ENCODE peak calls at places on chromosome 21, in six cellular contexts. One of them, this sample, is unnamed.
A peak's percentile ranks its signal among the peaks of the same experiment; 100 is the strongest.

GRCh38 chr21:34336756-34337391 is 26.9 kb upstream of the KCNE2 start:
- DNase-seq in activated CD8-positive, alpha-beta memory T cell treated with anti-CD3 and anti-CD28 coated beads, Interleukin-2, amount 50 U/mL, for 4 hours: no peak
- DNase-seq in brain microvascular endothelial cell: peak; percentile 56
- DNase-seq in SJSA1: peak; percentile 87
- DNase-seq in fibroblast of the conjunctiva: peak; percentile 58
- DNase-seq in stimulated activated CD4-positive, alpha-beta T cell treated with anti-CD3 and anti-CD28 coated beads, Interleukin-15, amount 100 ng/mL, for 1 hour: no peak
- DNase-seq in this sample: no peak

GRCh38 chr21:31340499-31340898 is 3.6 kb downstream of the TIAM1 start:
- DNase-seq in activated CD8-positive, alpha-beta memory T cell treated with anti-CD3 and anti-CD28 coated beads, Interleukin-2, amount 50 U/mL, for 4 hours: no peak
- DNase-seq in brain microvascular endothelial cell: no peak
- DNase-seq in SJSA1: no peak
- DNase-seq in fibroblast of the conjunctiva: no peak
- DNase-seq in stimulated activated CD4-positive, alpha-beta T cell treated with anti-CD3 and anti-CD28 coated beads, Interleukin-15, amount 100 ng/mL, for 1 hour: no peak
- DNase-seq in this sample: no peak

GRCh38 chr21:46214478-46215340 is 13.9 kb downstream of the LSS start:
- DNase-seq in activated CD8-positive, alpha-beta memory T cell treated with anti-CD3 and anti-CD28 coated beads, Interleukin-2, amount 50 U/mL, for 4 hours: no peak
- DNase-seq in brain microvascular endothelial cell: no peak
- DNase-seq in SJSA1: no peak
- DNase-seq in fibroblast of the conjunctiva: no peak
- DNase-seq in stimulated activated CD4-positive, alpha-beta T cell treated with anti-CD3 and anti-CD28 coated beads, Interleukin-15, amount 100 ng/mL, for 1 hour: no peak
- DNase-seq in this sample: no peak

GRCh38 chr21:25426580-25426979 is 180.7 kb downstream of the MRPL39 start:
- DNase-seq in activated CD8-positive, alpha-beta memory T cell treated with anti-CD3 and anti-CD28 coated beads, Interleukin-2, amount 50 U/mL, for 4 hours: no peak
- DNase-seq in brain microvascular endothelial cell: no peak
- DNase-seq in SJSA1: no peak
- DNase-seq in fibroblast of the conjunctiva: no peak
- DNase-seq in stimulated activated CD4-positive, alpha-beta T cell treated with anti-CD3 and anti-CD28 coated beads, Interleukin-15, amount 100 ng/mL, for 1 hour: no peak
- DNase-seq in this sample: no peak

GRCh38 chr21:42232176-42232825 is 13.4 kb downstream of the ABCG1 start:
- DNase-seq in activated CD8-positive, alpha-beta memory T cell treated with anti-CD3 and anti-CD28 coated beads, Interleukin-2, amount 50 U/mL, for 4 hours: no peak
- DNase-seq in brain microvascular endothelial cell: no peak
- DNase-seq in SJSA1: no peak
- DNase-seq in fibroblast of the conjunctiva: no peak
- DNase-seq in stimulated activated CD4-positive, alpha-beta T cell treated with anti-CD3 and anti-CD28 coated beads, Interleukin-15, amount 100 ng/mL, for 1 hour: no peak
- DNase-seq in this sample: no peak

GRCh38 chr21:38343691-38344090 is 86.9 kb downstream of the KCNJ15 start:
- DNase-seq in activated CD8-positive, alpha-beta memory T cell treated with anti-CD3 and anti-CD28 coated beads, Interleukin-2, amount 50 U/mL, for 4 hours: no peak
- DNase-seq in brain microvascular endothelial cell: peak; percentile 73
- DNase-seq in SJSA1: no peak
- DNase-seq in fibroblast of the conjunctiva: no peak
- DNase-seq in stimulated activated CD4-positive, alpha-beta T cell treated with anti-CD3 and anti-CD28 coated beads, Interleukin-15, amount 100 ng/mL, for 1 hour: no peak
- DNase-seq in this sample: no peak

GRCh38 chr21:37886726-37887309 is 29.4 kb downstream of the KCNJ6 start:
- DNase-seq in activated CD8-positive, alpha-beta memory T cell treated with anti-CD3 and anti-CD28 coated beads, Interleukin-2, amount 50 U/mL, for 4 hours: no peak
- DNase-seq in brain microvascular endothelial cell: no peak
- DNase-seq in SJSA1: no peak
- DNase-seq in fibroblast of the conjunctiva: no peak
- DNase-seq in stimulated activated CD4-positive, alpha-beta T cell treated with anti-CD3 and anti-CD28 coated beads, Interleukin-15, amount 100 ng/mL, for 1 hour: no peak
- DNase-seq in this sample: no peak

GRCh38 chr21:38911523-38912354 is 106.0 kb downstream of the ETS2 start:
- DNase-seq in activated CD8-positive, alpha-beta memory T cell treated with anti-CD3 and anti-CD28 coated beads, Interleukin-2, amount 50 U/mL, for 4 hours: no peak
- DNase-seq in brain microvascular endothelial cell: no peak
- DNase-seq in SJSA1: no peak
- DNase-seq in fibroblast of the conjunctiva: no peak
- DNase-seq in stimulated activated CD4-positive, alpha-beta T cell treated with anti-CD3 and anti-CD28 coated beads, Interleukin-15, amount 100 ng/mL, for 1 hour: no peak
- DNase-seq in this sample: no peak

GRCh38 chr21:34651032-34651431 is 17.8 kb upstream of the CLIC6 start:
- DNase-seq in activated CD8-positive, alpha-beta memory T cell treated with anti-CD3 and anti-CD28 coated beads, Interleukin-2, amount 50 U/mL, for 4 hours: no peak
- DNase-seq in brain microvascular endothelial cell: no peak
- DNase-seq in SJSA1: no peak
- DNase-seq in fibroblast of the conjunctiva: no peak
- DNase-seq in stimulated activated CD4-positive, alpha-beta T cell treated with anti-CD3 and anti-CD28 coated beads, Interleukin-15, amount 100 ng/mL, for 1 hour: no peak
- DNase-seq in this sample: no peak

GRCh38 chr21:43305811-43306311 is 121.1 kb downstream of the SIK1 start:
- DNase-seq in activated CD8-positive, alpha-beta memory T cell treated with anti-CD3 and anti-CD28 coated beads, Interleukin-2, amount 50 U/mL, for 4 hours: no peak
- DNase-seq in brain microvascular endothelial cell: no peak
- DNase-seq in SJSA1: no peak
- DNase-seq in fibroblast of the conjunctiva: no peak
- DNase-seq in stimulated activated CD4-positive, alpha-beta T cell treated with anti-CD3 and anti-CD28 coated beads, Interleukin-15, amount 100 ng/mL, for 1 hour: no peak
- DNase-seq in this sample: no peak

GRCh38 chr21:32364387-32364786 is 28.4 kb downstream of the URB1 start:
- DNase-seq in activated CD8-positive, alpha-beta memory T cell treated with anti-CD3 and anti-CD28 coated beads, Interleukin-2, amount 50 U/mL, for 4 hours: no peak
- DNase-seq in brain microvascular endothelial cell: no peak
- DNase-seq in SJSA1: no peak
- DNase-seq in fibroblast of the conjunctiva: no peak
- DNase-seq in stimulated activated CD4-positive, alpha-beta T cell treated with anti-CD3 and anti-CD28 coated beads, Interleukin-15, amount 100 ng/mL, for 1 hour: no peak
- DNase-seq in this sample: no peak

GRCh38 chr21:35401476-35401875 is 352.4 kb upstream of the RUNX1 start:
- DNase-seq in activated CD8-positive, alpha-beta memory T cell treated with anti-CD3 and anti-CD28 coated beads, Interleukin-2, amount 50 U/mL, for 4 hours: no peak
- DNase-seq in brain microvascular endothelial cell: peak; percentile 27
- DNase-seq in SJSA1: no peak
- DNase-seq in fibroblast of the conjunctiva: no peak
- DNase-seq in stimulated activated CD4-positive, alpha-beta T cell treated with anti-CD3 and anti-CD28 coated beads, Interleukin-15, amount 100 ng/mL, for 1 hour: no peak
- DNase-seq in this sample: no peak

GRCh38 chr21:42807938-42808613 is 71.3 kb downstream of the WDR4 start:
- DNase-seq in activated CD8-positive, alpha-beta memory T cell treated with anti-CD3 and anti-CD28 coated beads, Interleukin-2, amount 50 U/mL, for 4 hours: no peak
- DNase-seq in brain microvascular endothelial cell: no peak
- DNase-seq in SJSA1: no peak
- DNase-seq in fibroblast of the conjunctiva: no peak
- DNase-seq in stimulated activated CD4-positive, alpha-beta T cell treated with anti-CD3 and anti-CD28 coated beads, Interleukin-15, amount 100 ng/mL, for 1 hour: no peak
- DNase-seq in this sample: no peak

GRCh38 chr21:33155457-33155856 is 74.3 kb upstream of the IFNAR2 start:
- DNase-seq in activated CD8-positive, alpha-beta memory T cell treated with anti-CD3 and anti-CD28 coated beads, Interleukin-2, amount 50 U/mL, for 4 hours: no peak
- DNase-seq in brain microvascular endothelial cell: no peak
- DNase-seq in SJSA1: no peak
- DNase-seq in fibroblast of the conjunctiva: no peak
- DNase-seq in stimulated activated CD4-positive, alpha-beta T cell treated with anti-CD3 and anti-CD28 coated beads, Interleukin-15, amount 100 ng/mL, for 1 hour: no peak
- DNase-seq in this sample: no peak

GRCh38 chr21:38987551-38988210 is 182.0 kb downstream of the ETS2 start:
- DNase-seq in activated CD8-positive, alpha-beta memory T cell treated with anti-CD3 and anti-CD28 coated beads, Interleukin-2, amount 50 U/mL, for 4 hours: no peak
- DNase-seq in brain microvascular endothelial cell: no peak
- DNase-seq in SJSA1: no peak
- DNase-seq in fibroblast of the conjunctiva: no peak
- DNase-seq in stimulated activated CD4-positive, alpha-beta T cell treated with anti-CD3 and anti-CD28 coated beads, Interleukin-15, amount 100 ng/mL, for 1 hour: no peak
- DNase-seq in this sample: no peak

GRCh38 chr21:44966135-44967081 is 26.6 kb downstream of the SLX9 start:
- DNase-seq in activated CD8-positive, alpha-beta memory T cell treated with anti-CD3 and anti-CD28 coated beads, Interleukin-2, amount 50 U/mL, for 4 hours: no peak
- DNase-seq in brain microvascular endothelial cell: no peak
- DNase-seq in SJSA1: no peak
- DNase-seq in fibroblast of the conjunctiva: no peak
- DNase-seq in stimulated activated CD4-positive, alpha-beta T cell treated with anti-CD3 and anti-CD28 coated beads, Interleukin-15, amount 100 ng/mL, for 1 hour: no peak
- DNase-seq in this sample: no peak

GRCh38 chr21:33985117-33986050 is 69.8 kb upstream of the ATP5PO start:
- DNase-seq in activated CD8-positive, alpha-beta memory T cell treated with anti-CD3 and anti-CD28 coated beads, Interleukin-2, amount 50 U/mL, for 4 hours: no peak
- DNase-seq in brain microvascular endothelial cell: no peak
- DNase-seq in SJSA1: no peak
- DNase-seq in fibroblast of the conjunctiva: no peak
- DNase-seq in stimulated activated CD4-positive, alpha-beta T cell treated with anti-CD3 and anti-CD28 coated beads, Interleukin-15, amount 100 ng/mL, for 1 hour: no peak
- DNase-seq in this sample: no peak